ENCODE peak calls at places on chromosomes 4 and X, in ten cellular contexts. One of them, this sample, is unnamed.

GRCh38 chrX:93538575-93538974 is 134.8 kb downstream of the NAP1L3 start:
- DNase-seq in fibroblast of mammary gland: peak; percentile 8
- DNase-seq in lung: no peak
- DNase-seq in thoracic aorta: no peak
- DNase-seq in CD4-positive, alpha-beta T cell: no peak
- DNase-seq in WERI-Rb-1: no peak
- DNase-seq in foreskin keratinocyte: no peak
- DNase-seq in RWPE2: no peak
- DNase-seq in SK-N-SH: peak; percentile 4
- DNase-seq in GM10248: peak; percentile 5
- DNase-seq in this sample: no peak

GRCh38 chr4:3202836-3203820 is 45.8 kb upstream of the MSANTD1 start:
- DNase-seq in GM10248: peak; percentile 48
- DNase-seq in thoracic aorta: no peak
- DNase-seq in WERI-Rb-1: no peak
- DNase-seq in CD4-positive, alpha-beta T cell: peak; percentile 8
- DNase-seq in foreskin keratinocyte: no peak
- DNase-seq in RWPE2: no peak
- DNase-seq in fibroblast of mammary gland: peak; percentile 2
- DNase-seq in SK-N-SH: no peak
- DNase-seq in lung: no peak
- DNase-seq in this sample: no peak

GRCh38 chr4:122003335-122003734 is 51.5 kb upstream of the TRPC3 start:
- DNase-seq in WERI-Rb-1: peak; percentile 66
- DNase-seq in SK-N-SH: peak; percentile 60
- DNase-seq in RWPE2: no peak
- DNase-seq in GM10248: peak; percentile 34
- DNase-seq in CD4-positive, alpha-beta T cell: no peak
- DNase-seq in lung: no peak
- DNase-seq in fibroblast of mammary gland: peak; percentile 52
- DNase-seq in thoracic aorta: no peak
- DNase-seq in foreskin keratinocyte: no peak
- DNase-seq in this sample: no peak

GRCh38 chr4:60992037-60992436 is 208.1 kb upstream of the ADGRL3 start:
- DNase-seq in GM10248: no peak
- DNase-seq in CD4-positive, alpha-beta T cell: no peak
- DNase-seq in fibroblast of mammary gland: no peak
- DNase-seq in RWPE2: no peak
- DNase-seq in lung: no peak
- DNase-seq in WERI-Rb-1: no peak
- DNase-seq in thoracic aorta: no peak
- DNase-seq in foreskin keratinocyte: peak; percentile 49
- DNase-seq in SK-N-SH: no peak
- DNase-seq in this sample: no peak

GRCh38 chr4:87262886-87263285 is 42.5 kb upstream of the KLHL8 start:
- DNase-seq in fibroblast of mammary gland: no peak
- DNase-seq in CD4-positive, alpha-beta T cell: no peak
- DNase-seq in lung: no peak
- DNase-seq in WERI-Rb-1: no peak
- DNase-seq in RWPE2: no peak
- DNase-seq in foreskin keratinocyte: no peak
- DNase-seq in SK-N-SH: no peak
- DNase-seq in GM10248: no peak
- DNase-seq in thoracic aorta: no peak
- DNase-seq in this sample: no peak

GRCh38 chrX:45714864-45715263 is 514.2 kb upstream of the DIPK2B start:
- DNase-seq in SK-N-SH: no peak
- DNase-seq in lung: no peak
- DNase-seq in thoracic aorta: peak; percentile 2
- DNase-seq in WERI-Rb-1: no peak
- DNase-seq in GM10248: no peak
- DNase-seq in RWPE2: no peak
- DNase-seq in CD4-positive, alpha-beta T cell: no peak
- DNase-seq in foreskin keratinocyte: no peak
- DNase-seq in fibroblast of mammary gland: peak; percentile 77
- DNase-seq in this sample: no peak

GRCh38 chrX:6861456-6861855 is 286.1 kb upstream of the STS start:
- DNase-seq in thoracic aorta: no peak
- DNase-seq in CD4-positive, alpha-beta T cell: no peak
- DNase-seq in SK-N-SH: no peak
- DNase-seq in GM10248: no peak
- DNase-seq in WERI-Rb-1: peak; percentile 19
- DNase-seq in lung: no peak
- DNase-seq in RWPE2: no peak
- DNase-seq in foreskin keratinocyte: no peak
- DNase-seq in fibroblast of mammary gland: no peak
- DNase-seq in this sample: no peak

GRCh38 chr4:139873111-139873866 is 207.7 kb downstream of the MGST2 start:
- DNase-seq in SK-N-SH: no peak
- DNase-seq in fibroblast of mammary gland: no peak
- DNase-seq in RWPE2: no peak
- DNase-seq in thoracic aorta: no peak
- DNase-seq in WERI-Rb-1: no peak
- DNase-seq in GM10248: no peak
- DNase-seq in CD4-positive, alpha-beta T cell: no peak
- DNase-seq in lung: no peak
- DNase-seq in foreskin keratinocyte: no peak
- DNase-seq in this sample: no peak

GRCh38 chr4:142883433-142883832 is 37.3 kb upstream of the INPP4B start:
- DNase-seq in lung: no peak
- DNase-seq in foreskin keratinocyte: no peak
- DNase-seq in RWPE2: no peak
- DNase-seq in GM10248: no peak
- DNase-seq in fibroblast of mammary gland: peak; percentile 13
- DNase-seq in thoracic aorta: no peak
- DNase-seq in WERI-Rb-1: peak; percentile 55
- DNase-seq in SK-N-SH: no peak
- DNase-seq in CD4-positive, alpha-beta T cell: no peak
- DNase-seq in this sample: no peak

GRCh38 chr4:53614616-53615015 is 23.3 kb upstream of the LNX1 start:
- DNase-seq in foreskin keratinocyte: no peak
- DNase-seq in SK-N-SH: no peak
- DNase-seq in WERI-Rb-1: no peak
- DNase-seq in fibroblast of mammary gland: no peak
- DNase-seq in thoracic aorta: no peak
- DNase-seq in lung: no peak
- DNase-seq in CD4-positive, alpha-beta T cell: no peak
- DNase-seq in GM10248: no peak
- DNase-seq in RWPE2: no peak
- DNase-seq in this sample: no peak

GRCh38 chr4:53321151-53321987 is 44.5 kb downstream of the SCFD2 start:
- DNase-seq in thoracic aorta: no peak
- DNase-seq in CD4-positive, alpha-beta T cell: no peak
- DNase-seq in foreskin keratinocyte: peak; percentile 49
- DNase-seq in GM10248: no peak
- DNase-seq in lung: no peak
- DNase-seq in fibroblast of mammary gland: peak; percentile 89
- DNase-seq in SK-N-SH: no peak
- DNase-seq in RWPE2: no peak
- DNase-seq in WERI-Rb-1: no peak
- DNase-seq in this sample: no peak

GRCh38 chr4:99927566-99927965 is 18.9 kb downstream of the DNAJB14 start:
- DNase-seq in fibroblast of mammary gland: peak; percentile 17
- DNase-seq in WERI-Rb-1: no peak
- DNase-seq in CD4-positive, alpha-beta T cell: no peak
- DNase-seq in thoracic aorta: no peak
- DNase-seq in GM10248: no peak
- DNase-seq in lung: no peak
- DNase-seq in foreskin keratinocyte: no peak
- DNase-seq in RWPE2: no peak
- DNase-seq in SK-N-SH: no peak
- DNase-seq in this sample: no peak

GRCh38 chr4:73520821-73521220 is 39.3 kb downstream of the AFM start:
- DNase-seq in lung: no peak
- DNase-seq in GM10248: no peak
- DNase-seq in thoracic aorta: no peak
- DNase-seq in CD4-positive, alpha-beta T cell: no peak
- DNase-seq in SK-N-SH: no peak
- DNase-seq in WERI-Rb-1: peak; percentile 54
- DNase-seq in fibroblast of mammary gland: peak; percentile 95
- DNase-seq in RWPE2: no peak
- DNase-seq in foreskin keratinocyte: no peak
- DNase-seq in this sample: no peak

GRCh38 chrX:131783555-131784338 is 239.4 kb upstream of the STK26 start:
- DNase-seq in fibroblast of mammary gland: peak; percentile 91
- DNase-seq in CD4-positive, alpha-beta T cell: peak; percentile 59
- DNase-seq in lung: peak; percentile 85
- DNase-seq in GM10248: no peak
- DNase-seq in WERI-Rb-1: peak; percentile 77
- DNase-seq in thoracic aorta: no peak
- DNase-seq in foreskin keratinocyte: no peak
- DNase-seq in SK-N-SH: no peak
- DNase-seq in RWPE2: no peak
- DNase-seq in this sample: no peak
- TF ChIP-seq CTCF in fibroblast of mammary gland: peak; percentile 49
- TF ChIP-seq CTCF in CD4-positive, alpha-beta T cell: no peak
- TF ChIP-seq CTCF in lung: peak; percentile 61
- TF ChIP-seq CTCF in GM10248: no peak
- TF ChIP-seq CTCF in WERI-Rb-1: peak; percentile 53
- TF ChIP-seq CTCF in thoracic aorta: no peak
- TF ChIP-seq CTCF in foreskin keratinocyte: no peak
- TF ChIP-seq CTCF in SK-N-SH: peak; percentile 64
- TF ChIP-seq CTCF in RWPE2: no peak
- TF ChIP-seq CTCF in this sample: no peak

GRCh38 chrX:4851534-4851933 is 1138.1 kb upstream of the PRKX start:
- DNase-seq in SK-N-SH: no peak
- DNase-seq in lung: no peak
- DNase-seq in fibroblast of mammary gland: no peak
- DNase-seq in WERI-Rb-1: no peak
- DNase-seq in thoracic aorta: no peak
- DNase-seq in RWPE2: no peak
- DNase-seq in GM10248: no peak
- DNase-seq in foreskin keratinocyte: no peak
- DNase-seq in CD4-positive, alpha-beta T cell: no peak
- DNase-seq in this sample: no peak

GRCh38 chrX:4844376-4844775 is 1130.9 kb upstream of the PRKX start:
- DNase-seq in WERI-Rb-1: no peak
- DNase-seq in RWPE2: no peak
- DNase-seq in foreskin keratinocyte: no peak
- DNase-seq in fibroblast of mammary gland: no peak
- DNase-seq in CD4-positive, alpha-beta T cell: no peak
- DNase-seq in SK-N-SH: no peak
- DNase-seq in lung: no peak
- DNase-seq in thoracic aorta: no peak
- DNase-seq in GM10248: no peak
- DNase-seq in this sample: no peak

GRCh38 chrX:4850312-4850711 is 1136.9 kb upstream of the PRKX start:
- DNase-seq in WERI-Rb-1: no peak
- DNase-seq in GM10248: no peak
- DNase-seq in SK-N-SH: no peak
- DNase-seq in lung: no peak
- DNase-seq in thoracic aorta: no peak
- DNase-seq in RWPE2: no peak
- DNase-seq in fibroblast of mammary gland: no peak
- DNase-seq in CD4-positive, alpha-beta T cell: no peak
- DNase-seq in foreskin keratinocyte: no peak
- DNase-seq in this sample: no peak
- TF ChIP-seq CTCF in WERI-Rb-1: no peak
- TF ChIP-seq CTCF in GM10248: no peak
- TF ChIP-seq CTCF in SK-N-SH: no peak
- TF ChIP-seq CTCF in lung: no peak
- TF ChIP-seq CTCF in thoracic aorta: no peak
- TF ChIP-seq CTCF in RWPE2: no peak
- TF ChIP-seq CTCF in fibroblast of mammary gland: no peak
- TF ChIP-seq CTCF in CD4-positive, alpha-beta T cell: no peak
- TF ChIP-seq CTCF in foreskin keratinocyte: no peak
- TF ChIP-seq CTCF in this sample: no peak

DNA sequence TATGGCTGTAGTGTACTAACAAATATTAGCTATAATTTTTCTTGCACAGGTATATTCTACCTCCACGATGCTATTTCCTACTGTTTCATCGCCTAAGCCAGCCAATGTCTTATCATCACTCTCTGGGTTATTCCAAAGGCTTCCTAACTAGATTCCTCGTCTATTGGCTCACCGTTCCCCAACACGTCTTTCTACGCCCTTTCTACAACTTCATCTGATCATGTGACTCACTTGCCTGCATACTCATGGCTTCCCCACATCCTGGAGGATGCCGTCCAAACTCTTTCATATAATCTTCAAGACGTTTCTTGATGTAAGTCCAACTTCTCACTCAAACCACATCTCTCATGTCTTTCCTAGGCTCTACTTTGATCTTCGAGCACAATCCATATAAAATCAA is 322.0 kb upstream of the PPARGC1A start:
- DNase-seq in WERI-Rb-1: no peak
- DNase-seq in SK-N-SH: no peak
- DNase-seq in foreskin keratinocyte: no peak
- DNase-seq in RWPE2: no peak
- DNase-seq in lung: no peak
- DNase-seq in fibroblast of mammary gland: peak; percentile 94
- DNase-seq in CD4-positive, alpha-beta T cell: no peak
- DNase-seq in thoracic aorta: no peak
- DNase-seq in GM10248: no peak
- DNase-seq in this sample: no peak
- TF ChIP-seq CTCF in WERI-Rb-1: no peak
- TF ChIP-seq CTCF in SK-N-SH: no peak
- TF ChIP-seq CTCF in foreskin keratinocyte: no peak
- TF ChIP-seq CTCF in RWPE2: no peak
- TF ChIP-seq CTCF in lung: no peak
- TF ChIP-seq CTCF in fibroblast of mammary gland: no peak
- TF ChIP-seq CTCF in CD4-positive, alpha-beta T cell: no peak
- TF ChIP-seq CTCF in thoracic aorta: no peak
- TF ChIP-seq CTCF in GM10248: no peak
- TF ChIP-seq CTCF in this sample: no peak

GRCh38 chr4:41179086-41179374 is 35.3 kb downstream of the APBB2 start:
- DNase-seq in lung: no peak
- DNase-seq in thoracic aorta: no peak
- DNase-seq in foreskin keratinocyte: no peak
- DNase-seq in SK-N-SH: no peak
- DNase-seq in WERI-Rb-1: no peak
- DNase-seq in RWPE2: no peak
- DNase-seq in GM10248: no peak
- DNase-seq in fibroblast of mammary gland: no peak
- DNase-seq in CD4-positive, alpha-beta T cell: no peak
- DNase-seq in this sample: no peak

GRCh38 chr4:41178372-41179085 is 35.8 kb downstream of the APBB2 start:
- DNase-seq in WERI-Rb-1: no peak
- DNase-seq in thoracic aorta: no peak
- DNase-seq in SK-N-SH: no peak
- DNase-seq in fibroblast of mammary gland: peak; percentile 99
- DNase-seq in RWPE2: no peak
- DNase-seq in foreskin keratinocyte: no peak
- DNase-seq in lung: no peak
- DNase-seq in GM10248: no peak
- DNase-seq in CD4-positive, alpha-beta T cell: no peak
- DNase-seq in this sample: no peak

GRCh38 chr4:41174444-41174843 is 39.9 kb downstream of the APBB2 start:
- DNase-seq in CD4-positive, alpha-beta T cell: no peak
- DNase-seq in fibroblast of mammary gland: peak; percentile 59
- DNase-seq in GM10248: no peak
- DNase-seq in foreskin keratinocyte: no peak
- DNase-seq in SK-N-SH: no peak
- DNase-seq in thoracic aorta: no peak
- DNase-seq in RWPE2: no peak
- DNase-seq in WERI-Rb-1: no peak
- DNase-seq in lung: no peak
- DNase-seq in this sample: no peak

GRCh38 chr4:41176357-41176756 is 38.0 kb downstream of the APBB2 start:
- DNase-seq in fibroblast of mammary gland: peak; percentile 74
- DNase-seq in GM10248: no peak
- DNase-seq in CD4-positive, alpha-beta T cell: no peak
- DNase-seq in foreskin keratinocyte: no peak
- DNase-seq in lung: no peak
- DNase-seq in thoracic aorta: no peak
- DNase-seq in SK-N-SH: no peak
- DNase-seq in RWPE2: no peak
- DNase-seq in WERI-Rb-1: no peak
- DNase-seq in this sample: no peak

GRCh38 chr4:41177016-41177415 is 37.3 kb downstream of the APBB2 start:
- DNase-seq in CD4-positive, alpha-beta T cell: no peak
- DNase-seq in RWPE2: no peak
- DNase-seq in lung: no peak
- DNase-seq in fibroblast of mammary gland: peak; percentile 79
- DNase-seq in foreskin keratinocyte: no peak
- DNase-seq in GM10248: no peak
- DNase-seq in thoracic aorta: no peak
- DNase-seq in SK-N-SH: no peak
- DNase-seq in WERI-Rb-1: no peak
- DNase-seq in this sample: no peak
- TF ChIP-seq CTCF in CD4-positive, alpha-beta T cell: no peak
- TF ChIP-seq CTCF in RWPE2: peak; percentile 46
- TF ChIP-seq CTCF in lung: no peak
- TF ChIP-seq CTCF in fibroblast of mammary gland: peak; percentile 35
- TF ChIP-seq CTCF in foreskin keratinocyte: peak; percentile 62
- TF ChIP-seq CTCF in GM10248: no peak
- TF ChIP-seq CTCF in thoracic aorta: no peak
- TF ChIP-seq CTCF in SK-N-SH: peak; percentile 42
- TF ChIP-seq CTCF in WERI-Rb-1: no peak
- TF ChIP-seq CTCF in this sample: no peak